ENCODE peak calls at places on chromosomes 5 and 9, in seven cellular contexts. M, U, T, A, Y, G and P are unnamed samples.

GRCh38 chr9:133037775-133038174 is 7.0 kb downstream of the GTF3C5 start:
- DNase-seq in A (no peak), Y (no peak), G (no peak), U (no peak), T (no peak), M (no peak), P (no peak)

GRCh38 chr9:73200694-73201432 is 49.2 kb downstream of the ANXA1 start:
- DNase-seq in Y (peak), A (peak), G (no peak), T (no peak), M (no peak), U (no peak), P (peak)

GRCh38 chr9:85332487-85332886 is 409.3 kb downstream of the AGTPBP1 start:
- DNase-seq in A (peak), M (no peak), T (no peak), Y (no peak), G (no peak), U (no peak), P (no peak)

GRCh38 chr5:131304414-131304813 is 40.6 kb downstream of the CDC42SE2 start:
- DNase-seq in U (no peak), G (no peak), A (no peak), T (no peak), Y (no peak), M (no peak), P (no peak)

GRCh38 chr5:4941957-4942830 is 197.9 kb upstream of the ADAMTS16 start:
- DNase-seq in T (no peak), A (peak), Y (no peak), M (peak), G (no peak), U (no peak), P (peak)

GRCh38 chr9:129506892-129507291 is 114.0 kb downstream of the C9orf50 start:
- DNase-seq in G (no peak), U (no peak), T (no peak), M (no peak), A (no peak), Y (no peak), P (peak)

GRCh38 chr9:24118170-24118569 is 292.1 kb upstream of the ELAVL2 start:
- DNase-seq in T (no peak), A (no peak), M (no peak), Y (no peak), G (no peak), U (no peak), P (no peak)

GRCh38 chr9:33142531-33142930 is 24.6 kb downstream of the B4GALT1 start:
- DNase-seq in M (no peak), U (no peak), T (no peak), G (no peak), A (no peak), Y (no peak), P (no peak)

GRCh38 chr5:40396312-40396711 is 283.4 kb upstream of the PTGER4 start:
- DNase-seq in T (no peak), U (no peak), M (no peak), G (no peak), Y (no peak), A (no peak), P (no peak)

GRCh38 chr9:36092509-36093215 is 43.9 kb upstream of the GLIPR2 start:
- DNase-seq in U (no peak), T (no peak), G (peak), M (no peak), Y (peak), A (no peak), P (no peak)

GRCh38 chr9:91071185-91071990 is 269.8 kb downstream of the SYK start:
- DNase-seq in Y (no peak), A (no peak), G (peak), T (no peak), U (no peak), M (no peak), P (peak)

GRCh38 chr9:75152416-75152815 is 64.1 kb downstream of the OSTF1 start:
- DNase-seq in G (peak), M (no peak), A (no peak), Y (peak), U (no peak), T (no peak), P (no peak)

GRCh38 chr5:191036-191948 is at the start of gene LRRC14B:
- DNase-seq in G (no peak), U (no peak), Y (no peak), T (no peak), A (no peak), M (peak), P (no peak)

GRCh38 chr5:146751781-146752401 is 126.7 kb downstream of the PPP2R2B start:
- DNase-seq in M (no peak), T (no peak), G (peak), U (no peak), A (no peak), Y (peak), P (no peak)

GRCh38 chr9:122389195-122389594 is 18.4 kb downstream of the PTGS1 start:
- DNase-seq in M (no peak), Y (no peak), A (no peak), T (no peak), G (no peak), U (no peak), P (no peak)

GRCh38 chr5:149766460-149767277 is 36.6 kb downstream of the PPARGC1B start:
- DNase-seq in M (no peak), Y (no peak), T (no peak), G (no peak), U (no peak), A (no peak), P (no peak)

GRCh38 chr9:110650991-110651411 is 17.6 kb upstream of the MUSK start:
- DNase-seq in A (no peak), G (no peak), U (peak), T (peak), M (no peak), Y (no peak), P (peak)